ENCODE peak calls at places on chromosome 21, in four cellular contexts. L is brain pericyte, V is HTR-8/SVneo, K is substantia nigra. O is an unnamed sample.

GRCh38 chr21:41226853-41227252 is 58.9 kb downstream of the BACE2 start:
- DNase-seq in K (no peak), L (no peak), V (no peak), O (no peak)

GRCh38 chr21:36835383-36835795 is 131.1 kb downstream of the HLCS start:
- DNase-seq in L (no peak), V (peak), K (no peak), O (peak)

GRCh38 chr21:44737706-44738354 is 26.5 kb upstream of the TSPEAR start:
- DNase-seq in V (no peak), L (peak), K (no peak), O (peak)

GRCh38 chr21:25338415-25338814 is 268.9 kb downstream of the MRPL39 start:
- DNase-seq in V (no peak), K (no peak), L (no peak), O (no peak)

GRCh38 chr21:14913576-14914146 is 151.1 kb downstream of the NRIP1 start:
- DNase-seq in L (no peak), K (no peak), V (no peak), O (no peak)

GRCh38 chr21:45872471-45872870 is 109.1 kb upstream of the COL6A1 start:
- DNase-seq in L (no peak), V (no peak), K (no peak), O (no peak)

GRCh38 chr21:43290529-43291346 is 121.9 kb downstream of the CRYAA start:
- DNase-seq in V (no peak), K (no peak), L (no peak), O (no peak)

GRCh38 chr21:29351691-29352090 is 53.0 kb downstream of the BACH1 start:
- DNase-seq in V (no peak), K (no peak), L (no peak), O (no peak)

GRCh38 chr21:39079617-39080016 is 103.6 kb downstream of the PSMG1 start:
- DNase-seq in V (no peak), L (no peak), K (no peak), O (no peak)

O was measured in cerebellar cortex.